ENCODE peak calls at places on chromosomes 16 and 17, in eight cellular contexts. O is fibroblast of lung, X is stomach, T is heart right ventricle, H is testis, D is MM.1S, M is IMR-90, V is colonic mucosa. U is an unnamed sample.

GRCh38 chr16:49424961-49425360 is 51.4 kb downstream of the C16orf78 start:
- DNase-seq in O (no peak), T (no peak), X (no peak), H (no peak), M (no peak), V (no peak), D (no peak), U (no peak)

GRCh38 chr17:34252138-34252889 is 2.8 kb upstream of the CCL2 start:
- DNase-seq in O (peak; percentile 80), D (no peak), T (peak; percentile 97), V (peak; percentile 73), X (peak; percentile 75), H (peak; percentile 94), M (peak; percentile 95), U (peak; percentile 87)

GRCh38 chr17:80485846-80486245 is 9.4 kb upstream of the NPTX1 start:
- DNase-seq in D (no peak), T (no peak), O (no peak), H (no peak), X (no peak), M (no peak), V (no peak), U (no peak)

GRCh38 chr16:65136656-65137055 is 14.8 kb upstream of the CDH11 start:
- DNase-seq in O (no peak), X (no peak), M (no peak), H (no peak), V (no peak), T (no peak), D (no peak), U (no peak)

GRCh38 chr16:3235856-3236669 is 1.1 kb upstream of the ZNF200 start:
- DNase-seq in D (no peak), O (no peak), X (peak; percentile 40), V (peak; percentile 29), T (peak; percentile 23), M (no peak), H (peak; percentile 66), U (peak; percentile 85)

GRCh38 chr17:45332989-45333701 is 16.3 kb upstream of the MAP3K14 start:
- DNase-seq in D (no peak), O (no peak), V (no peak), X (no peak), M (no peak), T (no peak), H (no peak), U (no peak)

GRCh38 chr17:13671771-13672170 is 70.0 kb upstream of the HS3ST3A1 start:
- DNase-seq in O (no peak), M (no peak), V (no peak), X (no peak), T (no peak), H (no peak), D (no peak), U (no peak)

GRCh38 chr16:70635356-70636016 is 10.9 kb upstream of the IL34 start:
- DNase-seq in H (peak; percentile 37), T (peak; percentile 27), M (peak; percentile 84), O (peak; percentile 73), V (no peak), X (no peak), D (no peak), U (no peak)

GRCh38 chr17:47719411-47720152 is 13.5 kb upstream of the TBX21 start:
- DNase-seq in H (no peak), M (peak; percentile 72), T (no peak), D (peak; percentile 42), V (no peak), O (peak; percentile 57), X (no peak), U (no peak)

GRCh38 chr16:29700253-29700987 is 21.4 kb downstream of the QPRT start:
- DNase-seq in D (peak; percentile 66), O (peak; percentile 89), V (peak; percentile 83), X (peak; percentile 83), H (peak; percentile 72), M (peak; percentile 87), T (peak; percentile 74), U (peak; percentile 84)

GRCh38 chr16:78227855-78228254 is 128.4 kb downstream of the WWOX start:
- DNase-seq in X (no peak), M (no peak), D (no peak), T (no peak), V (no peak), H (no peak), O (no peak), U (no peak)

GRCh38 chr17:63448655-63449054 is 2.5 kb upstream of the CYB561 start:
- DNase-seq in T (no peak), X (no peak), H (no peak), M (no peak), D (no peak), V (no peak), O (no peak), U (no peak)

GRCh38 chr17:30336369-30337171 is 2.7 kb upstream of the TMIGD1 start:
- DNase-seq in H (peak; percentile 39), V (peak; percentile 79), T (peak; percentile 9), O (peak; percentile 60), D (peak; percentile 71), X (peak; percentile 50), M (peak; percentile 59), U (no peak)

GRCh38 chr16:88777801-88778415 is 7.1 kb downstream of the PIEZO1 start:
- DNase-seq in V (no peak), X (no peak), M (no peak), H (no peak), D (no peak), O (no peak), T (no peak), U (no peak)

GRCh38 chr17:50037321-50038107 is 18.4 kb upstream of the ITGA3 start:
- DNase-seq in H (peak; percentile 52), D (no peak), M (peak; percentile 81), T (no peak), X (peak; percentile 56), V (peak; percentile 49), O (peak; percentile 94), U (peak; percentile 85)

GRCh38 chr17:63561819-63562218 is 11.5 kb downstream of the DCAF7 start:
- DNase-seq in O (no peak), D (no peak), X (no peak), V (no peak), M (no peak), H (no peak), T (no peak), U (no peak)

DNA sequence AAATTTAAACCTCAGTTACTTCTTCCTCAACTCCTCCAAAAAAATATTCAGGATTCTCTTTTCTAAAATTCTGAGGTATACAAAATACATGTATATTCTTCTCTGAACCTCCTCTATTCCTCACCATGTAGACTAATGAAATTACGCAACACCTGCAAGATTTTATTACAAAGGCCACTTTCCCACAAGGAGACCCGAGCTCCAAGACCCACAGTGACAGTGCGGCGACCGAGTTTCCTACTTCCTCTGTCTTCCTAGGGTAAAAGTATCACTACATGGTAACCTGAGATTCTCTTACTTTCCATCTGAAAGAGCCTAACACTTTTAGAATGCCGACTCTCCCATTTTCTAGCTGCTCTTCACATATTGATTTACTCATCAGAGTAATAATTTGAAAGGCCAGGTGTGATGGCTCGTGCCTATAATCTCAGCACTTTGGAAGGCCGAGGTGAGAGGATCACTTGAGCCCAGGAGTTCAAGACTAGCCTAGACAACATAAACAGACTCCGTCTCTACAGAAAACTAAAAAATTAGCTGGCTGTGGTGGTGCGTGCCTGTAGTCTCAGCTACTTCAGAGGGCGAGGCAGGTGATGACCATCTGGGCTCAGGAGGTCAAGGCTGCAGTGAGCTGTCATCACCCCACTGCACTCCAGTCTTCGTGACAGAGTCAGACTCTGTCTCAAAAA is 35.7 kb downstream of the CYTH1 start:
- DNase-seq in O (no peak), D (peak; percentile 7), V (no peak), M (no peak), H (no peak), X (no peak), T (no peak), U (no peak)
- H3K4me1 ChIP-seq in O (peaks cover 4% of the 10 kb centered on the region), D (peaks cover 79% of the 10 kb centered on the region), V (peaks cover 13% of the 10 kb centered on the region), M (peaks cover 9% of the 10 kb centered on the region), H (no peaks in the 10 kb centered on the region), X (peaks cover 78% of the 10 kb centered on the region), T (peaks cover 10% of the 10 kb centered on the region), U (peaks cover 90% of the 10 kb centered on the region)

DNA sequence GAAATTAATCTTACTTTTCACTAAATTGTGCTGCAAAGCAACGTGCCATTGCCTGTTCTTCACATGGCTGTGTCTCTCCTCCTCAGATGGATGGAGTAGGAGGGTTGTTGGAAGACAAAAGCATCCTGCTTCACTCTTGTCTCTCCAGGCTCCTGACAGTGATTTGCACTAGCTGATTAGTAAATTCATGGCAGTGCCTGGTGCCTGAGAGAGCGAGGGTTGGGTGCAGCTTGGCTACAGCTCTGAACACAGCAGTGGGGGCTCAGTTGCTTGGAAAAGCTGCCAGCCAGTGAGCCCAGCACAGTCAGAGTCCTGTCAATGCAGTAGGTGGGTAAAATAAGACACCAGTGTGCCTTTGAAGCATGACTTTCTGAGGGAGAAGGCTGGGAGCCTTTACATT is 37.4 kb downstream of the CDH13 start:
- DNase-seq in D (no peak), V (no peak), O (no peak), H (no peak), X (no peak), M (no peak), T (no peak), U (no peak)
- H3K27ac ChIP-seq in D (no peak overlapping the region), V (no peak overlapping the region), O (no peak overlapping the region), H (no peak overlapping the region), X (no peak overlapping the region), M (no peak overlapping the region), T (no peak overlapping the region), U (no peak overlapping the region)

GRCh38 chr17:82933911-82934310 is 94.1 kb upstream of the ZNF750 start:
- DNase-seq in D (no peak), O (no peak), V (no peak), T (no peak), M (no peak), H (no peak), X (peak; percentile 17), U (peak; percentile 16)
- TF ChIP-seq CTCF in D (no peak), O (no peak), V (no peak), T (no peak), M (no peak), H (no peak), X (no peak), U (no peak)

GRCh38 chr16:57367111-57367752 is 5.1 kb upstream of the CX3CL1 start:
- DNase-seq in V (no peak), M (no peak), D (no peak), H (no peak), T (no peak), X (no peak), O (no peak), U (peak; percentile 28)

GRCh38 chr16:57374067-57374534 is 1.8 kb downstream of the CX3CL1 start:
- DNase-seq in T (no peak), D (no peak), X (no peak), H (peak; percentile 47), O (no peak), V (no peak), M (peak; percentile 62), U (no peak)

GRCh38 chr16:57373117-57373947 is 1.0 kb downstream of the CX3CL1 start:
- DNase-seq in T (no peak), O (no peak), M (no peak), D (no peak), X (no peak), H (no peak), V (no peak), U (no peak)

GRCh38 chr16:57372372-57373116 is at the start of gene CX3CL1:
- DNase-seq in T (peak; percentile 83), X (peak; percentile 40), O (no peak), D (no peak), M (peak; percentile 39), V (peak; percentile 81), H (peak; percentile 73), U (peak; percentile 62)

GRCh38 chr16:57371494-57372371 is 557 bp upstream of the CX3CL1 start:
- DNase-seq in X (no peak), M (no peak), T (no peak), D (no peak), O (no peak), H (no peak), V (peak; percentile 55), U (peak; percentile 30)
- H3K4me1 ChIP-seq in X (peaks cover 30% of the 10 kb centered on the region), M (peaks cover 4% of the 10 kb centered on the region), T (no peaks in the 10 kb centered on the region), D (no peaks in the 10 kb centered on the region), O (no peaks in the 10 kb centered on the region), H (peaks cover 15% of the 10 kb centered on the region), V (no peaks in the 10 kb centered on the region), U (peaks cover 20% of the 10 kb centered on the region)

GRCh38 chr16:80667258-80667560 is 126.4 kb downstream of the DYNLRB2 start:
- DNase-seq in M (no peak), V (no peak), X (no peak), T (no peak), D (no peak), O (no peak), H (no peak), U (no peak)
- H3K27ac ChIP-seq in M (no peak overlapping the region), V (no peak overlapping the region), X (no peak overlapping the region), T (no peak overlapping the region), D (no peak overlapping the region), O (no peak overlapping the region), H (no peak overlapping the region), U (no peak overlapping the region)